ENCODE peak calls at places on chromosomes 7 and 10, in four cellular contexts. V, U, C and D are unnamed samples.

GRCh38 chr7:45267262-45267661 is 109.7 kb downstream of the RAMP3 start:
- DNase-seq in U (no peak), V (no peak), C (no peak), D (no peak)

GRCh38 chr10:30041394-30042105 is 17.8 kb downstream of the JCAD start:
- DNase-seq in V (no peak), C (no peak), U (no peak), D (no peak)

GRCh38 chr10:103667390-103667789 is 173.9 kb downstream of the NEURL1 start:
- DNase-seq in C (no peak), V (no peak), U (peak; percentile 69), D (no peak)

GRCh38 chr7:16929146-16929762 is 47.5 kb upstream of the AGR3 start:
- DNase-seq in C (no peak), U (no peak), V (peak; percentile 28), D (no peak)

GRCh38 chr7:147245274-147245673 is 1128.7 kb downstream of the CNTNAP2 start:
- DNase-seq in V (no peak), U (peak; percentile 56), C (peak; percentile 9), D (peak; percentile 18)

GRCh38 chr7:130144632-130145171 is 60.5 kb downstream of the TMEM209 start:
- DNase-seq in C (peak; percentile 33), U (no peak), V (no peak), D (peak; percentile 18)

GRCh38 chr7:128731184-128731583 is 8.0 kb upstream of the CALU start:
- DNase-seq in C (no peak), V (no peak), U (no peak), D (no peak)

GRCh38 chr7:2665359-2665791 is 22.6 kb upstream of the AMZ1 start:
- DNase-seq in U (peak; percentile 38), C (no peak), V (no peak), D (no peak)

GRCh38 chr7:23980081-23980480 is 270.1 kb downstream of the STK31 start:
- DNase-seq in C (no peak), V (no peak), U (no peak), D (no peak)

GRCh38 chr7:155198206-155198892 is 99.3 kb upstream of the INSIG1 start:
- DNase-seq in V (no peak), U (no peak), C (no peak), D (no peak)

GRCh38 chr10:5319863-5320262 is 44.9 kb upstream of the UCN3 start:
- DNase-seq in U (no peak), C (no peak), V (no peak), D (no peak)

GRCh38 chr10:5318148-5318547 is 46.6 kb upstream of the UCN3 start:
- DNase-seq in V (no peak), U (no peak), C (no peak), D (no peak)

GRCh38 chr10:5314866-5315265 is 49.9 kb upstream of the UCN3 start:
- DNase-seq in C (no peak), U (no peak), V (no peak), D (no peak)

GRCh38 chr10:5321273-5321672 is 43.5 kb upstream of the UCN3 start:
- DNase-seq in C (no peak), V (no peak), U (no peak), D (no peak)

GRCh38 chr10:5317547-5318107 is 47.1 kb upstream of the UCN3 start:
- DNase-seq in V (no peak), U (peak; percentile 41), C (peak; percentile 19), D (peak; percentile 76)
- TF ChIP-seq BHLHE40 in V (no peak), U (peak; percentile 86), C (no peak), D (peak; percentile 53)

DNA sequence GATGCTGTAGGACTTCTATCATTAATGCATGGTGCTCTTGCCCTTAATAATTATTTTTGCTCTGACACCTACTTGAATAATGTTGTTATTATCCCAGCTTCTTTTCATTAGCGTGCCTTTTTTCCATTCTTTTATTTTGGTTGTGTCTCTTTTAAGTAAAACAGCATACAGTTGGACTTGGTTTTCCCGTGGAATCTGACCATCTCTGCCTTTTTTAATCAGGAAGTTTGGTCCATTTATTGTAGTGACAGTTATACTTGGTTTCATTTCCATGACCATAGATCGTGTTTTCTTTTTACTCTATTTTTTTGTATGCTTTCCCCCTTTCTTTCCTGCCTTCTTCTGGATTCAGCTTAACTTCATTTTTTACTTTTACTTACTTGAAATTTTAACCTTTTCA is 4.6 kb downstream of the PAPOLB start:
- DNase-seq in V (no peak), C (no peak), U (no peak), D (no peak)
- TF ChIP-seq HDAC2 in V (no peak), C (no peak), U (no peak), D (no peak)

GRCh38 chr10:14306201-14306600 is 24.5 kb downstream of the FRMD4A start:
- DNase-seq in U (no peak), V (no peak), C (no peak), D (no peak)
- TF ChIP-seq BHLHE40 in U (no peak), V (no peak), C (no peak), D (no peak)

DNA sequence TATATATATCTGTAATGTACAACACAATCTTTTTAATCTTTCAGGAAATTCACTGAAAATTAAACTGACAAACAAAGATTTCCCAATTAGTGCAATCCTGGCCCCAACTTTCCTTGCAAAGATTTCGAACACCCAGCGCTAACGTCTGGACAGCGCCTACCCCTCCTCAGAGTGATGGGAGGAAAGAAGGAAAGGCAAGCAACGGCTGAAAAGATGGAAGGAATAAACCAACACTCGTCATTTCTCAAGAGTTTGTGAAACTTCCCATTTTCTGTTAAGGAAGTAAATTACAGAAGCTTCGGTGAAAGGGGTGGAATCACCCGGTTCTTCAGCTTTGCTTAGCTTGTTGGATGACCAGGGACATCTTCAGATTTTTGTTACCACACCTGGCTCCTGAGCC is 313.2 kb downstream of the SKIDA1 start:
- DNase-seq in C (no peak), U (no peak), V (no peak), D (no peak)
- TF ChIP-seq HDAC2 in C (no peak), U (no peak), V (no peak), D (no peak)